ENCODE peak calls at places on chromosomes 12 and 14, in ten cellular contexts. I is kidney glomerular epithelial cell; J is OCI-LY7; C is stimulated activated CD8-positive, alpha-beta memory T cell treated with anti-CD3 and anti-CD28 coated beads, Interleukin-7, amount 100 ng/mL, for 4 hours; T is AG08395; P is astrocyte of the spinal cord; O is effector memory CD4-positive, alpha-beta T cell; S is CD4-positive, CD25-positive, alpha-beta regulatory T cell; Q is left ventricle myocardium inferior; V is stimulated activated CD4-positive, alpha-beta T cell treated with anti-CD3 and anti-CD28 coated beads, Interleukin-12 subunit alpha, Interleukin-12 subunit beta, amount 100 ng/mL, for 48 hours. F is an unnamed sample.

GRCh38 chr12:132385923-132386751 is 56.7 kb upstream of the GALNT9 start:
- DNase-seq in I (no peak), J (no peak), C (no peak), T (no peak), P (no peak), O (no peak), S (no peak), Q (no peak), V (no peak), F (no peak)

GRCh38 chr12:54378791-54379400 is 5.6 kb downstream of the ZNF385A start:
- DNase-seq in I (no peak), J (peak; percentile 33), C (no peak), T (peak; percentile 85), P (no peak), O (no peak), S (no peak), Q (peak; percentile 81), V (no peak), F (no peak)

GRCh38 chr12:82942521-82942920 is 255.8 kb downstream of the TMTC2 start:
- DNase-seq in I (no peak), J (no peak), C (no peak), T (no peak), P (no peak), O (no peak), S (no peak), Q (no peak), V (no peak), F (no peak)

GRCh38 chr12:5586201-5586600 is 154.3 kb downstream of the NTF3 start:
- DNase-seq in I (peak; percentile 1), J (no peak), C (no peak), T (peak; percentile 52), P (peak; percentile 35), O (no peak), S (no peak), Q (no peak), V (no peak), F (peak; percentile 8)

GRCh38 chr12:1920971-1921370 is 2.5 kb upstream of the CACNA2D4 start:
- DNase-seq in I (no peak), J (no peak), C (no peak), T (no peak), P (no peak), O (no peak), S (no peak), Q (no peak), V (no peak), F (no peak)

GRCh38 chr12:49974677-49975369 is 2.1 kb downstream of the AQP6 start:
- DNase-seq in I (no peak), J (no peak), C (no peak), T (no peak), P (no peak), O (no peak), S (no peak), Q (no peak), V (no peak), F (no peak)

GRCh38 chr14:68978550-68978911 is 571 bp downstream of the ACTN1 start:
- DNase-seq in I (no peak), J (no peak), C (no peak), T (peak; percentile 37), P (no peak), O (no peak), S (peak; percentile 41), Q (peak; percentile 71), V (peak; percentile 19), F (no peak)

GRCh38 chr12:19572920-19573558 is 133.7 kb downstream of the AEBP2 start:
- DNase-seq in I (peak; percentile 60), J (peak; percentile 61), C (no peak), T (peak; percentile 20), P (peak; percentile 61), O (peak; percentile 12), S (no peak), Q (no peak), V (no peak), F (peak; percentile 21)

GRCh38 chr12:128326419-128326818 is 59.4 kb downstream of the TMEM132C start:
- DNase-seq in I (no peak), J (no peak), C (no peak), T (no peak), P (no peak), O (no peak), S (no peak), Q (no peak), V (no peak), F (no peak)

GRCh38 chr12:117900561-117900960 is 68.2 kb downstream of the KSR2 start:
- DNase-seq in I (no peak), J (no peak), C (no peak), T (no peak), P (peak; percentile 10), O (no peak), S (no peak), Q (no peak), V (no peak), F (no peak)

GRCh38 chr12:105461276-105461975 is 130.9 kb downstream of the C12orf75 start:
- DNase-seq in I (no peak), J (no peak), C (no peak), T (no peak), P (peak; percentile 30), O (no peak), S (no peak), Q (no peak), V (no peak), F (no peak)

GRCh38 chr14:76936483-76936882 is 92.0 kb downstream of the IRF2BPL start:
- DNase-seq in I (peak; percentile 17), J (no peak), C (no peak), T (peak; percentile 73), P (peak; percentile 59), O (no peak), S (no peak), Q (no peak), V (no peak), F (no peak)

GRCh38 chr12:96383991-96384390 is 16.2 kb downstream of the CDK17 start:
- DNase-seq in I (peak; percentile 14), J (no peak), C (no peak), T (no peak), P (peak; percentile 71), O (no peak), S (no peak), Q (no peak), V (no peak), F (peak; percentile 26)

GRCh38 chr14:102057480-102058114 is 29.2 kb downstream of the HSP90AA1 start:
- DNase-seq in I (no peak), J (no peak), C (no peak), T (no peak), P (no peak), O (no peak), S (no peak), Q (no peak), V (no peak), F (no peak)

GRCh38 chr12:119673634-119674033 is 5.7 kb downstream of the PRKAB1 start:
- DNase-seq in I (no peak), J (no peak), C (no peak), T (no peak), P (no peak), O (no peak), S (no peak), Q (peak; percentile 38), V (no peak), F (no peak)

GRCh38 chr12:104083769-104084475 is 19.6 kb downstream of the HCFC2 start:
- DNase-seq in I (no peak), J (no peak), C (no peak), T (no peak), P (no peak), O (no peak), S (no peak), Q (no peak), V (peak; percentile 51), F (no peak)

GRCh38 chr12:94690199-94690695 is 39.9 kb upstream of the TMCC3 start:
- DNase-seq in I (no peak), J (no peak), C (no peak), T (no peak), P (no peak), O (no peak), S (no peak), Q (no peak), V (no peak), F (peak; percentile 45)

GRCh38 chr14:98903371-98903770 is 368.6 kb downstream of the BCL11B start:
- DNase-seq in I (no peak), J (no peak), C (no peak), T (no peak), P (no peak), O (no peak), S (no peak), Q (no peak), V (no peak), F (no peak)

GRCh38 chr12:123971770-123972447 is 722 bp downstream of the CCDC92 start:
- DNase-seq in I (peak; percentile 42), J (peak; percentile 37), C (no peak), T (no peak), P (peak; percentile 56), O (peak; percentile 6), S (peak; percentile 40), Q (peak; percentile 21), V (peak; percentile 18), F (no peak)